ENCODE peak calls at places on chromosomes 4 and X, in ten cellular contexts. One of them, this sample, is unnamed.

GRCh38 chr4:163085085-163085484 is 81.6 kb downstream of the NAF1 start:
- DNase-seq in suprapubic skin: no peak
- DNase-seq in SK-N-SH: no peak
- DNase-seq in HCT116: no peak
- DNase-seq in spleen: no peak
- DNase-seq in prostate gland: no peak
- DNase-seq in upper lobe of left lung: no peak
- DNase-seq in H1: no peak
- DNase-seq in vagina: no peak
- DNase-seq in esophagus muscularis mucosa: no peak
- DNase-seq in this sample: no peak

GRCh38 chrX:137227164-137227563 is 193.4 kb upstream of the GPR101 start:
- DNase-seq in suprapubic skin: no peak
- DNase-seq in SK-N-SH: no peak
- DNase-seq in HCT116: no peak
- DNase-seq in spleen: no peak
- DNase-seq in prostate gland: no peak
- DNase-seq in upper lobe of left lung: no peak
- DNase-seq in H1: no peak
- DNase-seq in vagina: no peak
- DNase-seq in esophagus muscularis mucosa: no peak
- DNase-seq in this sample: no peak

GRCh38 chrX:107537815-107538214 is 88.4 kb downstream of the FRMPD3 start:
- DNase-seq in suprapubic skin: no peak
- DNase-seq in SK-N-SH: peak; percentile 21
- DNase-seq in HCT116: peak; percentile 31
- DNase-seq in spleen: no peak
- DNase-seq in prostate gland: no peak
- DNase-seq in upper lobe of left lung: peak; percentile 34
- DNase-seq in H1: no peak
- DNase-seq in vagina: no peak
- DNase-seq in esophagus muscularis mucosa: no peak
- DNase-seq in this sample: no peak

GRCh38 chrX:68114573-68115199 is 318.6 kb downstream of the OPHN1 start:
- DNase-seq in suprapubic skin: no peak
- DNase-seq in SK-N-SH: no peak
- DNase-seq in HCT116: no peak
- DNase-seq in spleen: no peak
- DNase-seq in prostate gland: no peak
- DNase-seq in upper lobe of left lung: no peak
- DNase-seq in H1: no peak
- DNase-seq in vagina: no peak
- DNase-seq in esophagus muscularis mucosa: no peak
- DNase-seq in this sample: no peak

GRCh38 chr4:18684932-18685331 is 663.4 kb upstream of the LCORL start:
- DNase-seq in suprapubic skin: no peak
- DNase-seq in SK-N-SH: no peak
- DNase-seq in HCT116: no peak
- DNase-seq in spleen: no peak
- DNase-seq in prostate gland: no peak
- DNase-seq in upper lobe of left lung: no peak
- DNase-seq in H1: no peak
- DNase-seq in vagina: no peak
- DNase-seq in esophagus muscularis mucosa: no peak
- DNase-seq in this sample: no peak

GRCh38 chr4:123889376-123889945 is 492.9 kb downstream of the SPRY1 start:
- DNase-seq in suprapubic skin: no peak
- DNase-seq in SK-N-SH: peak; percentile 21
- DNase-seq in HCT116: no peak
- DNase-seq in spleen: no peak
- DNase-seq in prostate gland: no peak
- DNase-seq in upper lobe of left lung: no peak
- DNase-seq in H1: no peak
- DNase-seq in vagina: no peak
- DNase-seq in esophagus muscularis mucosa: no peak
- DNase-seq in this sample: no peak

GRCh38 chr4:41069268-41069667 is 145.1 kb downstream of the APBB2 start:
- DNase-seq in suprapubic skin: no peak
- DNase-seq in SK-N-SH: no peak
- DNase-seq in HCT116: no peak
- DNase-seq in spleen: no peak
- DNase-seq in prostate gland: no peak
- DNase-seq in upper lobe of left lung: no peak
- DNase-seq in H1: no peak
- DNase-seq in vagina: no peak
- DNase-seq in esophagus muscularis mucosa: no peak
- DNase-seq in this sample: no peak

GRCh38 chr4:122988696-122989095 is 66.3 kb upstream of the NUDT6 start:
- DNase-seq in suprapubic skin: no peak
- DNase-seq in SK-N-SH: no peak
- DNase-seq in HCT116: no peak
- DNase-seq in spleen: no peak
- DNase-seq in prostate gland: no peak
- DNase-seq in upper lobe of left lung: no peak
- DNase-seq in H1: no peak
- DNase-seq in vagina: no peak
- DNase-seq in esophagus muscularis mucosa: no peak
- DNase-seq in this sample: no peak

GRCh38 chrX:87578978-87579377 is 61.4 kb downstream of the KLHL4 start:
- DNase-seq in suprapubic skin: no peak
- DNase-seq in SK-N-SH: no peak
- DNase-seq in HCT116: no peak
- DNase-seq in spleen: no peak
- DNase-seq in prostate gland: no peak
- DNase-seq in upper lobe of left lung: no peak
- DNase-seq in H1: no peak
- DNase-seq in vagina: no peak
- DNase-seq in esophagus muscularis mucosa: no peak
- DNase-seq in this sample: no peak

GRCh38 chr4:112266823-112267222 is 18.9 kb downstream of the TIFA start:
- DNase-seq in suprapubic skin: no peak
- DNase-seq in SK-N-SH: peak; percentile 12
- DNase-seq in HCT116: no peak
- DNase-seq in spleen: no peak
- DNase-seq in prostate gland: no peak
- DNase-seq in upper lobe of left lung: no peak
- DNase-seq in H1: no peak
- DNase-seq in vagina: no peak
- DNase-seq in esophagus muscularis mucosa: no peak
- DNase-seq in this sample: no peak

GRCh38 chr4:27604692-27605091 is 744.1 kb downstream of the STIM2 start:
- DNase-seq in suprapubic skin: no peak
- DNase-seq in SK-N-SH: no peak
- DNase-seq in HCT116: no peak
- DNase-seq in spleen: no peak
- DNase-seq in prostate gland: no peak
- DNase-seq in upper lobe of left lung: no peak
- DNase-seq in H1: no peak
- DNase-seq in vagina: no peak
- DNase-seq in esophagus muscularis mucosa: no peak
- DNase-seq in this sample: no peak

GRCh38 chr4:116015549-116015948 is 902.1 kb upstream of the NDST4 start:
- DNase-seq in suprapubic skin: no peak
- DNase-seq in SK-N-SH: no peak
- DNase-seq in HCT116: no peak
- DNase-seq in spleen: no peak
- DNase-seq in prostate gland: no peak
- DNase-seq in upper lobe of left lung: no peak
- DNase-seq in H1: no peak
- DNase-seq in vagina: no peak
- DNase-seq in esophagus muscularis mucosa: no peak
- DNase-seq in this sample: no peak

GRCh38 chr4:710116-710515 is 4.5 kb downstream of the PCGF3 start:
- DNase-seq in suprapubic skin: no peak
- DNase-seq in SK-N-SH: no peak
- DNase-seq in HCT116: no peak
- DNase-seq in spleen: no peak
- DNase-seq in prostate gland: no peak
- DNase-seq in upper lobe of left lung: no peak
- DNase-seq in H1: no peak
- DNase-seq in vagina: no peak
- DNase-seq in esophagus muscularis mucosa: no peak
- DNase-seq in this sample: no peak

GRCh38 chr4:133136833-133137232 is 12.3 kb upstream of the PCDH10 start:
- DNase-seq in suprapubic skin: no peak
- DNase-seq in SK-N-SH: no peak
- DNase-seq in HCT116: no peak
- DNase-seq in spleen: no peak
- DNase-seq in prostate gland: no peak
- DNase-seq in upper lobe of left lung: no peak
- DNase-seq in H1: no peak
- DNase-seq in vagina: no peak
- DNase-seq in esophagus muscularis mucosa: no peak
- DNase-seq in this sample: no peak

GRCh38 chr4:133131829-133132485 is 17.1 kb upstream of the PCDH10 start:
- DNase-seq in suprapubic skin: no peak
- DNase-seq in SK-N-SH: no peak
- DNase-seq in HCT116: no peak
- DNase-seq in spleen: no peak
- DNase-seq in prostate gland: no peak
- DNase-seq in upper lobe of left lung: no peak
- DNase-seq in H1: no peak
- DNase-seq in vagina: no peak
- DNase-seq in esophagus muscularis mucosa: no peak
- DNase-seq in this sample: no peak

DNA sequence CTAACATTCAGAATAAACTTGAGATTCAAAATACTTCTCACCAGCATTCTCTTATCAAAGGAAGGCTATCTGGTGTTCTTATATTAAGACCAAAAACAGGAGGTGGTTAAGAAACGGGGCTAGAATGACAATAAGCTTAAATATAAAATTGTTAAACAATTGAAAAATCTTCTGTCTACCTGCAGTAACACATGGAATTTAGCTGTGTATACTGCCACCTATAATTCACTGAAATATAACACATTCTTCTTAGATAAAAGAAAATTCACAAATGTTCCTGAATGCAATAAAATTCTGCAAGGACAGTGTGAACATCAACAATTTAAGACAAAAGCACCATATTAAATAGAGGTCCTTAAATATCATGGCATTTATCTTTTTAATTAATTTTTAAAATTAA is 11.5 kb upstream of the PCDH10 start:
- DNase-seq in suprapubic skin: no peak
- DNase-seq in SK-N-SH: no peak
- DNase-seq in HCT116: no peak
- DNase-seq in spleen: no peak
- DNase-seq in prostate gland: no peak
- DNase-seq in upper lobe of left lung: no peak
- DNase-seq in H1: no peak
- DNase-seq in vagina: no peak
- DNase-seq in esophagus muscularis mucosa: no peak
- DNase-seq in this sample: no peak
- TF ChIP-seq CTCF in suprapubic skin: no peak
- TF ChIP-seq CTCF in SK-N-SH: peak; percentile 19
- TF ChIP-seq CTCF in HCT116: no peak
- TF ChIP-seq CTCF in spleen: no peak
- TF ChIP-seq CTCF in prostate gland: no peak
- TF ChIP-seq CTCF in upper lobe of left lung: no peak
- TF ChIP-seq CTCF in H1: no peak
- TF ChIP-seq CTCF in vagina: no peak
- TF ChIP-seq CTCF in esophagus muscularis mucosa: no peak
- TF ChIP-seq CTCF in this sample: no peak

GRCh38 chr4:150598906-150599305 is 17.0 kb downstream of the MAB21L2 start:
- DNase-seq in suprapubic skin: no peak
- DNase-seq in SK-N-SH: no peak
- DNase-seq in HCT116: no peak
- DNase-seq in spleen: no peak
- DNase-seq in prostate gland: no peak
- DNase-seq in upper lobe of left lung: no peak
- DNase-seq in H1: no peak
- DNase-seq in vagina: no peak
- DNase-seq in esophagus muscularis mucosa: no peak
- DNase-seq in this sample: no peak
- TF ChIP-seq POLR2AphosphoS5 in suprapubic skin: no peak
- TF ChIP-seq POLR2AphosphoS5 in SK-N-SH: no peak
- TF ChIP-seq POLR2AphosphoS5 in HCT116: no peak
- TF ChIP-seq POLR2AphosphoS5 in spleen: no peak
- TF ChIP-seq POLR2AphosphoS5 in prostate gland: no peak
- TF ChIP-seq POLR2AphosphoS5 in upper lobe of left lung: no peak
- TF ChIP-seq POLR2AphosphoS5 in H1: no peak
- TF ChIP-seq POLR2AphosphoS5 in vagina: no peak
- TF ChIP-seq POLR2AphosphoS5 in esophagus muscularis mucosa: no peak
- TF ChIP-seq POLR2AphosphoS5 in this sample: no peak

GRCh38 chr4:88208146-88208545 is 49.7 kb upstream of the ABCG2 start:
- DNase-seq in suprapubic skin: no peak
- DNase-seq in SK-N-SH: no peak
- DNase-seq in HCT116: no peak
- DNase-seq in spleen: no peak
- DNase-seq in prostate gland: no peak
- DNase-seq in upper lobe of left lung: no peak
- DNase-seq in H1: no peak
- DNase-seq in vagina: no peak
- DNase-seq in esophagus muscularis mucosa: peak; percentile 81
- DNase-seq in this sample: no peak

GRCh38 chr4:88211473-88212252 is 53.2 kb upstream of the ABCG2 start:
- DNase-seq in suprapubic skin: no peak
- DNase-seq in SK-N-SH: peak; percentile 45
- DNase-seq in HCT116: peak; percentile 47
- DNase-seq in spleen: no peak
- DNase-seq in prostate gland: peak; percentile 47
- DNase-seq in upper lobe of left lung: no peak
- DNase-seq in H1: no peak
- DNase-seq in vagina: no peak
- DNase-seq in esophagus muscularis mucosa: peak; percentile 85
- DNase-seq in this sample: no peak

GRCh38 chr4:88215351-88215750 is 56.9 kb upstream of the ABCG2 start:
- DNase-seq in suprapubic skin: no peak
- DNase-seq in SK-N-SH: no peak
- DNase-seq in HCT116: no peak
- DNase-seq in spleen: no peak
- DNase-seq in prostate gland: no peak
- DNase-seq in upper lobe of left lung: no peak
- DNase-seq in H1: no peak
- DNase-seq in vagina: no peak
- DNase-seq in esophagus muscularis mucosa: peak; percentile 37
- DNase-seq in this sample: no peak

GRCh38 chr4:88216395-88216794 is 58.0 kb upstream of the ABCG2 start:
- DNase-seq in suprapubic skin: no peak
- DNase-seq in SK-N-SH: no peak
- DNase-seq in HCT116: no peak
- DNase-seq in spleen: no peak
- DNase-seq in prostate gland: no peak
- DNase-seq in upper lobe of left lung: peak; percentile 52
- DNase-seq in H1: no peak
- DNase-seq in vagina: no peak
- DNase-seq in esophagus muscularis mucosa: peak; percentile 47
- DNase-seq in this sample: no peak

GRCh38 chr4:88212253-88212561 is 53.8 kb upstream of the ABCG2 start:
- DNase-seq in suprapubic skin: no peak
- DNase-seq in SK-N-SH: no peak
- DNase-seq in HCT116: no peak
- DNase-seq in spleen: no peak
- DNase-seq in prostate gland: no peak
- DNase-seq in upper lobe of left lung: no peak
- DNase-seq in H1: no peak
- DNase-seq in vagina: no peak
- DNase-seq in esophagus muscularis mucosa: no peak
- DNase-seq in this sample: no peak
- TF ChIP-seq CTCF in suprapubic skin: no peak
- TF ChIP-seq CTCF in SK-N-SH: no peak
- TF ChIP-seq CTCF in HCT116: no peak
- TF ChIP-seq CTCF in spleen: peak; percentile 1
- TF ChIP-seq CTCF in prostate gland: no peak
- TF ChIP-seq CTCF in upper lobe of left lung: no peak
- TF ChIP-seq CTCF in H1: no peak
- TF ChIP-seq CTCF in vagina: no peak
- TF ChIP-seq CTCF in esophagus muscularis mucosa: no peak
- TF ChIP-seq CTCF in this sample: no peak

GRCh38 chrX:1592128-1592862 is 891 bp downstream of the AKAP17A start:
- DNase-seq in suprapubic skin: peak; percentile 77
- DNase-seq in SK-N-SH: peak; percentile 50
- DNase-seq in HCT116: no peak
- DNase-seq in spleen: peak; percentile 90
- DNase-seq in prostate gland: no peak
- DNase-seq in upper lobe of left lung: no peak
- DNase-seq in H1: no peak
- DNase-seq in vagina: no peak
- DNase-seq in esophagus muscularis mucosa: no peak
- DNase-seq in this sample: no peak
- TF ChIP-seq POLR2AphosphoS5 in suprapubic skin: no peak
- TF ChIP-seq POLR2AphosphoS5 in SK-N-SH: no peak
- TF ChIP-seq POLR2AphosphoS5 in HCT116: no peak
- TF ChIP-seq POLR2AphosphoS5 in spleen: peak; percentile 49
- TF ChIP-seq POLR2AphosphoS5 in prostate gland: no peak
- TF ChIP-seq POLR2AphosphoS5 in upper lobe of left lung: no peak
- TF ChIP-seq POLR2AphosphoS5 in H1: no peak
- TF ChIP-seq POLR2AphosphoS5 in vagina: no peak
- TF ChIP-seq POLR2AphosphoS5 in esophagus muscularis mucosa: no peak
- TF ChIP-seq POLR2AphosphoS5 in this sample: no peak

This sample was measured in breast epithelium.